ENCODE peak calls at places on chromosomes 1 and 21, in six cellular contexts. One of them, this sample, is unnamed.

GRCh38 chr1:116764466-116764896 is 10.3 kb downstream of the CD2 start:
- DNase-seq in WERI-Rb-1: no peak
- DNase-seq in occipital lobe: no peak
- DNase-seq in iris pigment epithelial cell: no peak
- DNase-seq in nucleus accumbens: no peak
- DNase-seq in AG20443: no peak
- DNase-seq in this sample: no peak

GRCh38 chr1:77888429-77889239 is at the start of gene NEXN:
- DNase-seq in AG20443: peak
- DNase-seq in occipital lobe: peak
- DNase-seq in iris pigment epithelial cell: peak
- DNase-seq in WERI-Rb-1: peak
- DNase-seq in nucleus accumbens: peak
- DNase-seq in this sample: peak

GRCh38 chr1:201598396-201598795 is 59.5 kb downstream of the NAV1 start:
- DNase-seq in WERI-Rb-1: no peak
- DNase-seq in nucleus accumbens: no peak
- DNase-seq in AG20443: no peak
- DNase-seq in occipital lobe: no peak
- DNase-seq in iris pigment epithelial cell: no peak
- DNase-seq in this sample: no peak

GRCh38 chr1:16168622-16169021 is 12.8 kb upstream of the EPHA2 start:
- DNase-seq in iris pigment epithelial cell: no peak
- DNase-seq in WERI-Rb-1: no peak
- DNase-seq in AG20443: no peak
- DNase-seq in occipital lobe: no peak
- DNase-seq in nucleus accumbens: no peak
- DNase-seq in this sample: no peak

GRCh38 chr1:182955596-182956588 is 2.9 kb upstream of the SHCBP1L start:
- DNase-seq in occipital lobe: no peak
- DNase-seq in iris pigment epithelial cell: peak
- DNase-seq in WERI-Rb-1: peak
- DNase-seq in nucleus accumbens: no peak
- DNase-seq in AG20443: peak
- DNase-seq in this sample: peak

GRCh38 chr1:56216173-56216572 is 363.2 kb downstream of the PLPP3 start:
- DNase-seq in nucleus accumbens: no peak
- DNase-seq in occipital lobe: peak
- DNase-seq in AG20443: peak
- DNase-seq in iris pigment epithelial cell: no peak
- DNase-seq in WERI-Rb-1: no peak
- DNase-seq in this sample: no peak

GRCh38 chr1:43239484-43239883 is 30.3 kb upstream of the TMEM125 start:
- DNase-seq in occipital lobe: no peak
- DNase-seq in AG20443: no peak
- DNase-seq in nucleus accumbens: no peak
- DNase-seq in iris pigment epithelial cell: no peak
- DNase-seq in WERI-Rb-1: no peak
- DNase-seq in this sample: no peak

GRCh38 chr1:47572731-47573505 is 135.1 kb downstream of the FOXD2 start:
- DNase-seq in WERI-Rb-1: no peak
- DNase-seq in nucleus accumbens: peak
- DNase-seq in occipital lobe: peak
- DNase-seq in AG20443: no peak
- DNase-seq in iris pigment epithelial cell: no peak
- DNase-seq in this sample: no peak

GRCh38 chr1:116066868-116067563 is 44.2 kb upstream of the MAB21L3 start:
- DNase-seq in AG20443: peak
- DNase-seq in nucleus accumbens: no peak
- DNase-seq in occipital lobe: no peak
- DNase-seq in iris pigment epithelial cell: peak
- DNase-seq in WERI-Rb-1: no peak
- DNase-seq in this sample: peak

GRCh38 chr21:34983680-34984086 is 65.4 kb downstream of the RUNX1 start:
- DNase-seq in occipital lobe: no peak
- DNase-seq in nucleus accumbens: no peak
- DNase-seq in WERI-Rb-1: no peak
- DNase-seq in iris pigment epithelial cell: peak
- DNase-seq in AG20443: peak
- DNase-seq in this sample: peak

GRCh38 chr1:178633068-178633467 is 92.0 kb upstream of the RALGPS2 start:
- DNase-seq in occipital lobe: no peak
- DNase-seq in WERI-Rb-1: no peak
- DNase-seq in iris pigment epithelial cell: peak
- DNase-seq in nucleus accumbens: no peak
- DNase-seq in AG20443: peak
- DNase-seq in this sample: peak

GRCh38 chr1:204684551-204685235 is 845 bp downstream of the LRRN2 start:
- DNase-seq in nucleus accumbens: peak
- DNase-seq in AG20443: no peak
- DNase-seq in iris pigment epithelial cell: peak
- DNase-seq in occipital lobe: no peak
- DNase-seq in WERI-Rb-1: peak
- DNase-seq in this sample: peak

GRCh38 chr1:246815693-246816270 is 91.6 kb downstream of the SCCPDH start:
- DNase-seq in WERI-Rb-1: no peak
- DNase-seq in occipital lobe: no peak
- DNase-seq in iris pigment epithelial cell: no peak
- DNase-seq in nucleus accumbens: no peak
- DNase-seq in AG20443: no peak
- DNase-seq in this sample: no peak

GRCh38 chr1:54407201-54407956 is 1.2 kb upstream of the SSBP3 start:
- DNase-seq in iris pigment epithelial cell: peak
- DNase-seq in AG20443: peak
- DNase-seq in occipital lobe: peak
- DNase-seq in WERI-Rb-1: peak
- DNase-seq in nucleus accumbens: peak
- DNase-seq in this sample: peak

GRCh38 chr21:30415993-30416392 is 9.7 kb downstream of the KRTAP13-3 start:
- DNase-seq in WERI-Rb-1: no peak
- DNase-seq in AG20443: no peak
- DNase-seq in iris pigment epithelial cell: no peak
- DNase-seq in occipital lobe: no peak
- DNase-seq in nucleus accumbens: no peak
- DNase-seq in this sample: no peak

GRCh38 chr1:201711811-201712210 is 117.1 kb upstream of the IPO9 start:
- DNase-seq in WERI-Rb-1: no peak
- DNase-seq in occipital lobe: no peak
- DNase-seq in nucleus accumbens: no peak
- DNase-seq in AG20443: peak
- DNase-seq in iris pigment epithelial cell: peak
- DNase-seq in this sample: no peak

GRCh38 chr1:237482777-237483176 is 407.9 kb downstream of the ZP4 start:
- DNase-seq in AG20443: no peak
- DNase-seq in WERI-Rb-1: no peak
- DNase-seq in iris pigment epithelial cell: peak
- DNase-seq in occipital lobe: no peak
- DNase-seq in nucleus accumbens: no peak
- DNase-seq in this sample: no peak

GRCh38 chr21:33931799-33932390 is 16.3 kb upstream of the ATP5PO start:
- DNase-seq in AG20443: peak
- DNase-seq in WERI-Rb-1: no peak
- DNase-seq in iris pigment epithelial cell: peak
- DNase-seq in nucleus accumbens: no peak
- DNase-seq in occipital lobe: no peak
- DNase-seq in this sample: no peak

GRCh38 chr1:15764269-15764764 is 5.7 kb downstream of the FBLIM1 start:
- DNase-seq in AG20443: no peak
- DNase-seq in WERI-Rb-1: peak
- DNase-seq in iris pigment epithelial cell: no peak
- DNase-seq in occipital lobe: no peak
- DNase-seq in nucleus accumbens: no peak
- DNase-seq in this sample: no peak

GRCh38 chr1:184110253-184111204 is 59.0 kb downstream of the TSEN15 start:
- DNase-seq in nucleus accumbens: no peak
- DNase-seq in occipital lobe: no peak
- DNase-seq in AG20443: no peak
- DNase-seq in iris pigment epithelial cell: no peak
- DNase-seq in WERI-Rb-1: no peak
- DNase-seq in this sample: no peak

GRCh38 chr1:195717651-195718050 is 890.6 kb downstream of the KCNT2 start:
- DNase-seq in WERI-Rb-1: no peak
- DNase-seq in nucleus accumbens: no peak
- DNase-seq in occipital lobe: no peak
- DNase-seq in AG20443: peak
- DNase-seq in iris pigment epithelial cell: peak
- DNase-seq in this sample: peak

GRCh38 chr21:16071082-16071481 is 341.3 kb downstream of the USP25 start:
- DNase-seq in AG20443: peak
- DNase-seq in occipital lobe: peak
- DNase-seq in WERI-Rb-1: no peak
- DNase-seq in iris pigment epithelial cell: peak
- DNase-seq in nucleus accumbens: peak
- DNase-seq in this sample: peak

GRCh38 chr1:227447531-227447990 is 115.8 kb upstream of the ZNF678 start:
- DNase-seq in occipital lobe: no peak
- DNase-seq in iris pigment epithelial cell: no peak
- DNase-seq in WERI-Rb-1: no peak
- DNase-seq in nucleus accumbens: no peak
- DNase-seq in AG20443: peak
- DNase-seq in this sample: no peak

GRCh38 chr1:20481158-20481617 is 4.8 kb downstream of the CAMK2N1 start:
- DNase-seq in WERI-Rb-1: no peak
- DNase-seq in occipital lobe: no peak
- DNase-seq in iris pigment epithelial cell: no peak
- DNase-seq in AG20443: no peak
- DNase-seq in nucleus accumbens: no peak
- DNase-seq in this sample: no peak

GRCh38 chr1:211735208-211736170 is 60.1 kb upstream of the NEK2 start:
- DNase-seq in WERI-Rb-1: no peak
- DNase-seq in iris pigment epithelial cell: peak
- DNase-seq in AG20443: peak
- DNase-seq in occipital lobe: peak
- DNase-seq in nucleus accumbens: peak
- DNase-seq in this sample: peak

GRCh38 chr1:226664413-226665101 is 74.5 kb downstream of the ITPKB start:
- DNase-seq in nucleus accumbens: no peak
- DNase-seq in occipital lobe: no peak
- DNase-seq in iris pigment epithelial cell: peak
- DNase-seq in WERI-Rb-1: no peak
- DNase-seq in AG20443: peak
- DNase-seq in this sample: peak

GRCh38 chr1:64624446-64624766 is 120.5 kb upstream of the RAVER2 start:
- DNase-seq in nucleus accumbens: no peak
- DNase-seq in iris pigment epithelial cell: peak
- DNase-seq in WERI-Rb-1: no peak
- DNase-seq in occipital lobe: no peak
- DNase-seq in AG20443: peak
- DNase-seq in this sample: peak

GRCh38 chr21:45578811-45579381 is 36.7 kb upstream of the SLC19A1 start:
- DNase-seq in AG20443: no peak
- DNase-seq in nucleus accumbens: no peak
- DNase-seq in iris pigment epithelial cell: no peak
- DNase-seq in occipital lobe: no peak
- DNase-seq in WERI-Rb-1: peak
- DNase-seq in this sample: no peak

GRCh38 chr1:212960932-212961331 is 10.6 kb downstream of the VASH2 start:
- DNase-seq in iris pigment epithelial cell: no peak
- DNase-seq in occipital lobe: no peak
- DNase-seq in nucleus accumbens: no peak
- DNase-seq in AG20443: no peak
- DNase-seq in WERI-Rb-1: no peak
- DNase-seq in this sample: no peak

GRCh38 chr1:204348722-204349121 is 11.0 kb downstream of the PLEKHA6 start:
- DNase-seq in WERI-Rb-1: peak
- DNase-seq in occipital lobe: no peak
- DNase-seq in nucleus accumbens: no peak
- DNase-seq in AG20443: peak
- DNase-seq in iris pigment epithelial cell: peak
- DNase-seq in this sample: peak

GRCh38 chr1:31924839-31925238 is 13.3 kb downstream of the PTP4A2 start:
- DNase-seq in occipital lobe: no peak
- DNase-seq in WERI-Rb-1: no peak
- DNase-seq in AG20443: no peak
- DNase-seq in nucleus accumbens: no peak
- DNase-seq in iris pigment epithelial cell: no peak
- DNase-seq in this sample: no peak

GRCh38 chr1:116334015-116334547 is 39.0 kb upstream of the ATP1A1 start:
- DNase-seq in iris pigment epithelial cell: peak
- DNase-seq in AG20443: no peak
- DNase-seq in occipital lobe: no peak
- DNase-seq in nucleus accumbens: no peak
- DNase-seq in WERI-Rb-1: no peak
- DNase-seq in this sample: no peak

GRCh38 chr1:2408456-2408855 is 3.9 kb downstream of the PEX10 start:
- DNase-seq in nucleus accumbens: no peak
- DNase-seq in WERI-Rb-1: no peak
- DNase-seq in occipital lobe: no peak
- DNase-seq in AG20443: no peak
- DNase-seq in iris pigment epithelial cell: no peak
- DNase-seq in this sample: no peak

GRCh38 chr1:236075848-236076247 is 11.0 kb upstream of the NID1 start:
- DNase-seq in iris pigment epithelial cell: no peak
- DNase-seq in occipital lobe: no peak
- DNase-seq in AG20443: no peak
- DNase-seq in WERI-Rb-1: no peak
- DNase-seq in nucleus accumbens: no peak
- DNase-seq in this sample: no peak

GRCh38 chr1:56874689-56875088 is 20.1 kb downstream of the C8A start:
- DNase-seq in iris pigment epithelial cell: no peak
- DNase-seq in occipital lobe: no peak
- DNase-seq in nucleus accumbens: no peak
- DNase-seq in AG20443: no peak
- DNase-seq in WERI-Rb-1: no peak
- DNase-seq in this sample: no peak

GRCh38 chr1:230157409-230158390 is 90.7 kb downstream of the GALNT2 start:
- DNase-seq in iris pigment epithelial cell: no peak
- DNase-seq in occipital lobe: no peak
- DNase-seq in WERI-Rb-1: no peak
- DNase-seq in AG20443: no peak
- DNase-seq in nucleus accumbens: no peak
- DNase-seq in this sample: no peak

GRCh38 chr1:84510668-84511067 is 4.3 kb upstream of the GNG5 start:
- DNase-seq in occipital lobe: no peak
- DNase-seq in iris pigment epithelial cell: no peak
- DNase-seq in WERI-Rb-1: no peak
- DNase-seq in nucleus accumbens: no peak
- DNase-seq in AG20443: no peak
- DNase-seq in this sample: no peak